ENCODE peak calls at places on chromosome 9, in nine cellular contexts. One of them, this sample, is unnamed.
A peak's percentile ranks its signal among the peaks of the same experiment; 100 is the strongest.

GRCh38 chr9:92097997-92098482 is 17.2 kb downstream of the SPTLC1 start:
- DNase-seq in cardiac muscle cell: no peak
- DNase-seq in colonic mucosa: peak; percentile 91
- DNase-seq in heart right ventricle: peak; percentile 77
- DNase-seq in upper lobe of right lung: peak; percentile 88
- DNase-seq in prostate gland: peak; percentile 53
- DNase-seq in left ventricle myocardium inferior: peak; percentile 64
- DNase-seq in lower lobe of right lung: peak; percentile 65
- DNase-seq in keratinocyte: peak; percentile 45
- DNase-seq in this sample: peak; percentile 55

GRCh38 chr9:130156672-130157071 is 15.5 kb upstream of the NCS1 start:
- DNase-seq in cardiac muscle cell: no peak
- DNase-seq in colonic mucosa: no peak
- DNase-seq in heart right ventricle: no peak
- DNase-seq in upper lobe of right lung: no peak
- DNase-seq in prostate gland: no peak
- DNase-seq in left ventricle myocardium inferior: no peak
- DNase-seq in lower lobe of right lung: no peak
- DNase-seq in keratinocyte: no peak
- DNase-seq in this sample: no peak

GRCh38 chr9:6827370-6827949 is 69.7 kb downstream of the KDM4C start:
- DNase-seq in cardiac muscle cell: peak; percentile 71
- DNase-seq in colonic mucosa: peak; percentile 33
- DNase-seq in heart right ventricle: no peak
- DNase-seq in upper lobe of right lung: no peak
- DNase-seq in prostate gland: no peak
- DNase-seq in left ventricle myocardium inferior: no peak
- DNase-seq in lower lobe of right lung: no peak
- DNase-seq in keratinocyte: no peak
- DNase-seq in this sample: no peak

GRCh38 chr9:75023846-75024245 is 4.2 kb downstream of the CARNMT1 start:
- DNase-seq in cardiac muscle cell: peak; percentile 2
- DNase-seq in colonic mucosa: no peak
- DNase-seq in heart right ventricle: no peak
- DNase-seq in upper lobe of right lung: no peak
- DNase-seq in prostate gland: no peak
- DNase-seq in left ventricle myocardium inferior: no peak
- DNase-seq in lower lobe of right lung: no peak
- DNase-seq in keratinocyte: no peak
- DNase-seq in this sample: no peak

GRCh38 chr9:75664597-75664996 is 225.9 kb upstream of the PCSK5 start:
- DNase-seq in cardiac muscle cell: no peak
- DNase-seq in colonic mucosa: no peak
- DNase-seq in heart right ventricle: no peak
- DNase-seq in upper lobe of right lung: no peak
- DNase-seq in prostate gland: no peak
- DNase-seq in left ventricle myocardium inferior: no peak
- DNase-seq in lower lobe of right lung: no peak
- DNase-seq in keratinocyte: no peak
- DNase-seq in this sample: no peak

GRCh38 chr9:126690431-126691051 is 76.8 kb downstream of the LMX1B start:
- DNase-seq in cardiac muscle cell: peak; percentile 76
- DNase-seq in colonic mucosa: peak; percentile 64
- DNase-seq in heart right ventricle: peak; percentile 55
- DNase-seq in upper lobe of right lung: peak; percentile 77
- DNase-seq in prostate gland: peak; percentile 27
- DNase-seq in left ventricle myocardium inferior: peak; percentile 59
- DNase-seq in lower lobe of right lung: no peak
- DNase-seq in keratinocyte: no peak
- DNase-seq in this sample: no peak

GRCh38 chr9:92406506-92406905 is 2.1 kb upstream of the OGN start:
- DNase-seq in cardiac muscle cell: no peak
- DNase-seq in colonic mucosa: peak; percentile 34
- DNase-seq in heart right ventricle: no peak
- DNase-seq in upper lobe of right lung: no peak
- DNase-seq in prostate gland: peak; percentile 10
- DNase-seq in left ventricle myocardium inferior: no peak
- DNase-seq in lower lobe of right lung: no peak
- DNase-seq in keratinocyte: no peak
- DNase-seq in this sample: no peak

GRCh38 chr9:22117511-22118388 is 108.6 kb upstream of the CDKN2B start:
- DNase-seq in cardiac muscle cell: no peak
- DNase-seq in colonic mucosa: peak; percentile 84
- DNase-seq in heart right ventricle: no peak
- DNase-seq in upper lobe of right lung: no peak
- DNase-seq in prostate gland: no peak
- DNase-seq in left ventricle myocardium inferior: no peak
- DNase-seq in lower lobe of right lung: peak; percentile 51
- DNase-seq in keratinocyte: no peak
- DNase-seq in this sample: no peak

GRCh38 chr9:110217656-110218099 is 9.7 kb upstream of the C9orf152 start:
- DNase-seq in cardiac muscle cell: peak; percentile 45
- DNase-seq in colonic mucosa: no peak
- DNase-seq in heart right ventricle: no peak
- DNase-seq in upper lobe of right lung: no peak
- DNase-seq in prostate gland: peak; percentile 14
- DNase-seq in left ventricle myocardium inferior: no peak
- DNase-seq in lower lobe of right lung: no peak
- DNase-seq in keratinocyte: no peak
- DNase-seq in this sample: no peak

GRCh38 chr9:108569624-108570023 is 286.2 kb downstream of the ACTL7B start:
- DNase-seq in cardiac muscle cell: no peak
- DNase-seq in colonic mucosa: no peak
- DNase-seq in heart right ventricle: no peak
- DNase-seq in upper lobe of right lung: no peak
- DNase-seq in prostate gland: no peak
- DNase-seq in left ventricle myocardium inferior: no peak
- DNase-seq in lower lobe of right lung: no peak
- DNase-seq in keratinocyte: peak; percentile 77
- DNase-seq in this sample: no peak

GRCh38 chr9:14314424-14314928 is 535 bp upstream of the NFIB start:
- DNase-seq in cardiac muscle cell: peak; percentile 59
- DNase-seq in colonic mucosa: peak; percentile 86
- DNase-seq in heart right ventricle: peak; percentile 73
- DNase-seq in upper lobe of right lung: peak; percentile 87
- DNase-seq in prostate gland: peak; percentile 88
- DNase-seq in left ventricle myocardium inferior: peak; percentile 83
- DNase-seq in lower lobe of right lung: peak; percentile 77
- DNase-seq in keratinocyte: peak; percentile 75
- DNase-seq in this sample: peak; percentile 58

GRCh38 chr9:12716823-12717222 is 23.6 kb downstream of the TYRP1 start:
- DNase-seq in cardiac muscle cell: no peak
- DNase-seq in colonic mucosa: no peak
- DNase-seq in heart right ventricle: no peak
- DNase-seq in upper lobe of right lung: no peak
- DNase-seq in prostate gland: no peak
- DNase-seq in left ventricle myocardium inferior: no peak
- DNase-seq in lower lobe of right lung: no peak
- DNase-seq in keratinocyte: no peak
- DNase-seq in this sample: no peak

GRCh38 chr9:112447283-112447761 is 39.3 kb upstream of the KIAA1958 start:
- DNase-seq in cardiac muscle cell: no peak
- DNase-seq in colonic mucosa: no peak
- DNase-seq in heart right ventricle: no peak
- DNase-seq in upper lobe of right lung: no peak
- DNase-seq in prostate gland: no peak
- DNase-seq in left ventricle myocardium inferior: no peak
- DNase-seq in lower lobe of right lung: no peak
- DNase-seq in keratinocyte: no peak
- DNase-seq in this sample: no peak

GRCh38 chr9:121601234-121601633 is 50.2 kb upstream of the DAB2IP start:
- DNase-seq in cardiac muscle cell: no peak
- DNase-seq in colonic mucosa: no peak
- DNase-seq in heart right ventricle: no peak
- DNase-seq in upper lobe of right lung: no peak
- DNase-seq in prostate gland: no peak
- DNase-seq in left ventricle myocardium inferior: no peak
- DNase-seq in lower lobe of right lung: no peak
- DNase-seq in keratinocyte: no peak
- DNase-seq in this sample: no peak

GRCh38 chr9:136225366-136225747 is 20.3 kb downstream of the QSOX2 start:
- DNase-seq in cardiac muscle cell: no peak
- DNase-seq in colonic mucosa: no peak
- DNase-seq in heart right ventricle: no peak
- DNase-seq in upper lobe of right lung: no peak
- DNase-seq in prostate gland: no peak
- DNase-seq in left ventricle myocardium inferior: no peak
- DNase-seq in lower lobe of right lung: no peak
- DNase-seq in keratinocyte: no peak
- DNase-seq in this sample: no peak

GRCh38 chr9:116008278-116008677 is 145.3 kb upstream of the PAPPA start:
- DNase-seq in cardiac muscle cell: no peak
- DNase-seq in colonic mucosa: no peak
- DNase-seq in heart right ventricle: no peak
- DNase-seq in upper lobe of right lung: no peak
- DNase-seq in prostate gland: no peak
- DNase-seq in left ventricle myocardium inferior: no peak
- DNase-seq in lower lobe of right lung: no peak
- DNase-seq in keratinocyte: no peak
- DNase-seq in this sample: no peak
- H3K27ac ChIP-seq in cardiac muscle cell: no peak overlapping the region
- H3K27ac ChIP-seq in colonic mucosa: no peak overlapping the region
- H3K27ac ChIP-seq in heart right ventricle: no peak overlapping the region
- H3K27ac ChIP-seq in upper lobe of right lung: no peak overlapping the region
- H3K27ac ChIP-seq in prostate gland: no peak overlapping the region
- H3K27ac ChIP-seq in left ventricle myocardium inferior: no peak overlapping the region
- H3K27ac ChIP-seq in lower lobe of right lung: no peak overlapping the region
- H3K27ac ChIP-seq in keratinocyte: no peak overlapping the region
- H3K27ac ChIP-seq in this sample: no peak overlapping the region

GRCh38 chr9:128406848-128407391 is 13.7 kb upstream of the CERCAM start:
- DNase-seq in cardiac muscle cell: no peak
- DNase-seq in colonic mucosa: no peak
- DNase-seq in heart right ventricle: no peak
- DNase-seq in upper lobe of right lung: no peak
- DNase-seq in prostate gland: no peak
- DNase-seq in left ventricle myocardium inferior: no peak
- DNase-seq in lower lobe of right lung: no peak
- DNase-seq in keratinocyte: no peak
- DNase-seq in this sample: no peak
- H3K27me3 ChIP-seq in cardiac muscle cell: peaks cover 79% of the 10 kb centered on the region
- H3K27me3 ChIP-seq in colonic mucosa: no peaks in the 10 kb centered on the region
- H3K27me3 ChIP-seq in heart right ventricle: peaks cover 18% of the 10 kb centered on the region
- H3K27me3 ChIP-seq in upper lobe of right lung: no peaks in the 10 kb centered on the region
- H3K27me3 ChIP-seq in prostate gland: no peaks in the 10 kb centered on the region
- H3K27me3 ChIP-seq in left ventricle myocardium inferior: peaks cover 68% of the 10 kb centered on the region
- H3K27me3 ChIP-seq in lower lobe of right lung: peaks cover 15% of the 10 kb centered on the region
- H3K27me3 ChIP-seq in keratinocyte: peaks cover 22% of the 10 kb centered on the region
- H3K27me3 ChIP-seq in this sample: no peaks in the 10 kb centered on the region

GRCh38 chr9:83544002-83544698 is 5.9 kb upstream of the FRMD3 start:
- DNase-seq in cardiac muscle cell: peak; percentile 54
- DNase-seq in colonic mucosa: peak; percentile 48
- DNase-seq in heart right ventricle: peak; percentile 36
- DNase-seq in upper lobe of right lung: no peak
- DNase-seq in prostate gland: no peak
- DNase-seq in left ventricle myocardium inferior: no peak
- DNase-seq in lower lobe of right lung: no peak
- DNase-seq in keratinocyte: peak; percentile 25
- DNase-seq in this sample: no peak
- TF ChIP-seq CTCF in cardiac muscle cell: peak; percentile 74
- TF ChIP-seq CTCF in colonic mucosa: peak; percentile 62
- TF ChIP-seq CTCF in heart right ventricle: peak; percentile 79
- TF ChIP-seq CTCF in upper lobe of right lung: peak; percentile 74
- TF ChIP-seq CTCF in prostate gland: peak; percentile 20
- TF ChIP-seq CTCF in left ventricle myocardium inferior: peak; percentile 84
- TF ChIP-seq CTCF in lower lobe of right lung: peak; percentile 77
- TF ChIP-seq CTCF in keratinocyte: peak; percentile 74
- TF ChIP-seq CTCF in this sample: peak; percentile 65

GRCh38 chr9:98117984-98118639 is 910 bp downstream of the TRIM14 start:
- DNase-seq in cardiac muscle cell: no peak
- DNase-seq in colonic mucosa: peak; percentile 84
- DNase-seq in heart right ventricle: no peak
- DNase-seq in upper lobe of right lung: no peak
- DNase-seq in prostate gland: peak; percentile 32
- DNase-seq in left ventricle myocardium inferior: no peak
- DNase-seq in lower lobe of right lung: no peak
- DNase-seq in keratinocyte: no peak
- DNase-seq in this sample: no peak

GRCh38 chr9:98120476-98120875 is 1.5 kb upstream of the TRIM14 start:
- DNase-seq in cardiac muscle cell: no peak
- DNase-seq in colonic mucosa: peak; percentile 76
- DNase-seq in heart right ventricle: no peak
- DNase-seq in upper lobe of right lung: no peak
- DNase-seq in prostate gland: no peak
- DNase-seq in left ventricle myocardium inferior: no peak
- DNase-seq in lower lobe of right lung: no peak
- DNase-seq in keratinocyte: no peak
- DNase-seq in this sample: no peak

GRCh38 chr9:98124637-98125426 is 5.8 kb upstream of the TRIM14 start:
- DNase-seq in cardiac muscle cell: no peak
- DNase-seq in colonic mucosa: no peak
- DNase-seq in heart right ventricle: no peak
- DNase-seq in upper lobe of right lung: no peak
- DNase-seq in prostate gland: no peak
- DNase-seq in left ventricle myocardium inferior: no peak
- DNase-seq in lower lobe of right lung: no peak
- DNase-seq in keratinocyte: no peak
- DNase-seq in this sample: no peak

GRCh38 chr9:98121096-98121495 is 2.1 kb upstream of the TRIM14 start:
- DNase-seq in cardiac muscle cell: no peak
- DNase-seq in colonic mucosa: peak; percentile 80
- DNase-seq in heart right ventricle: no peak
- DNase-seq in upper lobe of right lung: no peak
- DNase-seq in prostate gland: peak; percentile 90
- DNase-seq in left ventricle myocardium inferior: no peak
- DNase-seq in lower lobe of right lung: no peak
- DNase-seq in keratinocyte: no peak
- DNase-seq in this sample: no peak

DNA sequence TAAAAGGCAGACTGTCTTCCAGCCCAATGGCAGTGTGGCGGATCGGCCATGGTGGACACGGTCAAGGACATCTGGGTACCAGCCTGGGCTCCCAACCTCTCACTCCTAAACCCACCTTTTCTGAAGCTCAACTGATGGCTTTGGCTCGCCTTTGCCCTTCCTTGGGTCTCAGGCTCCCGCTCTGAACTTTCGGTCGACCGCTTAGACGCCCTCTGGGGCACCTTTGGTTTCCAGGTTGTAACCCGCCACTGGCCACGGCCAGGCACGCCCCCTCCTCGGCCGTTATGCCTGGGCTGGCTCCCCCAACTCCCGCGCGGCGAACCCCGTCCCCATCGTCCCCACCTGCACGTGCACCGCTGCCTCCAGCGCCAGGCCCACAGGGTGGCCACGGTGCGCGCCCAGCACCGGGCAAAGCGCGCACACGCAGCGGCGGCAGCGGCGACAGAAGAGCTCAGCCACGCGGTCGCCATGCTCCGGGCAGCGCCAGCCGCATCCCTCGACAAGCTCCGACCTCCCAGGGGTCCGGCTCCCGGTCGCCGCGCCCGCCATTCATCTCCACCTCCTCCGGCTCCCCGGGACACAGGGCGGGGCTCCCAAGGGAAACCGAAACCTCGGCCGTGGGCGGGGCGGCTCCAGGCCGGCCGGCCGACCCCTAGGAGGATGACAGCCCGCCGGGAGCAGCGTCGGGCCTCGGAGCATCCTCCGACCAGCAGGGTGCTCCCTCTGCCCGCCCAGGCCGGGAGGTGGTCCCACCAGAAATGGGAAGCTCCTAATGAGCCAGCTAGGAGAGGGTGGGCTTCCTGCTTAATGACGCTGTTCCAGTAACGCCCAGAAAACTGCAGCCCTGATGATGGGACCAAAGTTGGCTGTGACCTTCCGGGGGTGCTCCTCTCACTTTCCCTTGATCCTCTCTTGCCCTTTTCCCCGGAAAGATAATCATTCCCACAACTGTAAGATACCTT is at the start of gene TRIM14:
- DNase-seq in cardiac muscle cell: peak; percentile 65
- DNase-seq in colonic mucosa: peak; percentile 87
- DNase-seq in heart right ventricle: peak; percentile 66
- DNase-seq in upper lobe of right lung: peak; percentile 93
- DNase-seq in prostate gland: peak; percentile 60
- DNase-seq in left ventricle myocardium inferior: peak; percentile 54
- DNase-seq in lower lobe of right lung: peak; percentile 91
- DNase-seq in keratinocyte: no peak
- DNase-seq in this sample: peak; percentile 51
- H3K27ac ChIP-seq in cardiac muscle cell: no peak within 1 kb of the TSS
- H3K27ac ChIP-seq in colonic mucosa: peak within 1 kb of the TSS; percentile 96
- H3K27ac ChIP-seq in heart right ventricle: peak within 1 kb of the TSS; percentile 52
- H3K27ac ChIP-seq in upper lobe of right lung: peak within 1 kb of the TSS; percentile 84
- H3K27ac ChIP-seq in prostate gland: peak within 1 kb of the TSS; percentile 81
- H3K27ac ChIP-seq in left ventricle myocardium inferior: peak within 1 kb of the TSS; percentile 39
- H3K27ac ChIP-seq in lower lobe of right lung: peak within 1 kb of the TSS; percentile 83
- H3K27ac ChIP-seq in keratinocyte: peak within 1 kb of the TSS; percentile 61
- H3K27ac ChIP-seq in this sample: peak within 1 kb of the TSS; percentile 58